ENCODE peak calls at places on chromosome 18, in seven cellular contexts. One of them, this sample, is unnamed.

GRCh38 chr18:58228176-58228575 is 184.2 kb downstream of the NEDD4L start:
- DNase-seq in RPMI7951: no peak
- DNase-seq in stimulated activated naive CD8-positive, alpha-beta T cell treated with anti-CD3 and anti-CD28 coated beads, Interleukin-15, Interleukin-2, amounts not matched to agents 100 U/mL and 50 U/mL, for 24 hours: no peak
- DNase-seq in uterus: no peak
- DNase-seq in activated T-helper 2 cell treated with anti-CD3 and anti-CD28 coated beads, Interferon-gamma antibody, Interleukin-2, Interleukin-4, amounts not matched to agents 10 μg/mL and 5 μg/mL and 100 μg/mL, durations not matched to agents 14 hours and 24 hours and 36 hours: no peak
- DNase-seq in dorsolateral prefrontal cortex: no peak
- DNase-seq in B cell: no peak
- DNase-seq in this sample: no peak

GRCh38 chr18:11125372-11126315 is 23.7 kb downstream of the PIEZO2 start:
- DNase-seq in RPMI7951: no peak
- DNase-seq in stimulated activated naive CD8-positive, alpha-beta T cell treated with anti-CD3 and anti-CD28 coated beads, Interleukin-15, Interleukin-2, amounts not matched to agents 100 U/mL and 50 U/mL, for 24 hours: no peak
- DNase-seq in uterus: no peak
- DNase-seq in activated T-helper 2 cell treated with anti-CD3 and anti-CD28 coated beads, Interferon-gamma antibody, Interleukin-2, Interleukin-4, amounts not matched to agents 10 μg/mL and 5 μg/mL and 100 μg/mL, durations not matched to agents 14 hours and 24 hours and 36 hours: no peak
- DNase-seq in dorsolateral prefrontal cortex: no peak
- DNase-seq in B cell: no peak
- DNase-seq in this sample: no peak

GRCh38 chr18:60295776-60296175 is 76.8 kb downstream of the MC4R start:
- DNase-seq in RPMI7951: no peak
- DNase-seq in stimulated activated naive CD8-positive, alpha-beta T cell treated with anti-CD3 and anti-CD28 coated beads, Interleukin-15, Interleukin-2, amounts not matched to agents 100 U/mL and 50 U/mL, for 24 hours: no peak
- DNase-seq in uterus: no peak
- DNase-seq in activated T-helper 2 cell treated with anti-CD3 and anti-CD28 coated beads, Interferon-gamma antibody, Interleukin-2, Interleukin-4, amounts not matched to agents 10 μg/mL and 5 μg/mL and 100 μg/mL, durations not matched to agents 14 hours and 24 hours and 36 hours: no peak
- DNase-seq in dorsolateral prefrontal cortex: no peak
- DNase-seq in B cell: no peak
- DNase-seq in this sample: no peak

GRCh38 chr18:24228661-24229053 is 89.8 kb downstream of the CABYR start:
- DNase-seq in RPMI7951: peak; percentile 51
- DNase-seq in stimulated activated naive CD8-positive, alpha-beta T cell treated with anti-CD3 and anti-CD28 coated beads, Interleukin-15, Interleukin-2, amounts not matched to agents 100 U/mL and 50 U/mL, for 24 hours: no peak
- DNase-seq in uterus: no peak
- DNase-seq in activated T-helper 2 cell treated with anti-CD3 and anti-CD28 coated beads, Interferon-gamma antibody, Interleukin-2, Interleukin-4, amounts not matched to agents 10 μg/mL and 5 μg/mL and 100 μg/mL, durations not matched to agents 14 hours and 24 hours and 36 hours: no peak
- DNase-seq in dorsolateral prefrontal cortex: no peak
- DNase-seq in B cell: no peak
- DNase-seq in this sample: no peak

GRCh38 chr18:58321986-58322385 is 278.0 kb downstream of the NEDD4L start:
- DNase-seq in RPMI7951: peak; percentile 89
- DNase-seq in stimulated activated naive CD8-positive, alpha-beta T cell treated with anti-CD3 and anti-CD28 coated beads, Interleukin-15, Interleukin-2, amounts not matched to agents 100 U/mL and 50 U/mL, for 24 hours: peak; percentile 42
- DNase-seq in uterus: peak; percentile 30
- DNase-seq in activated T-helper 2 cell treated with anti-CD3 and anti-CD28 coated beads, Interferon-gamma antibody, Interleukin-2, Interleukin-4, amounts not matched to agents 10 μg/mL and 5 μg/mL and 100 μg/mL, durations not matched to agents 14 hours and 24 hours and 36 hours: peak; percentile 55
- DNase-seq in dorsolateral prefrontal cortex: no peak
- DNase-seq in B cell: peak; percentile 13
- DNase-seq in this sample: no peak

GRCh38 chr18:44816028-44816427 is 135.3 kb downstream of the SETBP1 start:
- DNase-seq in RPMI7951: no peak
- DNase-seq in stimulated activated naive CD8-positive, alpha-beta T cell treated with anti-CD3 and anti-CD28 coated beads, Interleukin-15, Interleukin-2, amounts not matched to agents 100 U/mL and 50 U/mL, for 24 hours: no peak
- DNase-seq in uterus: no peak
- DNase-seq in activated T-helper 2 cell treated with anti-CD3 and anti-CD28 coated beads, Interferon-gamma antibody, Interleukin-2, Interleukin-4, amounts not matched to agents 10 μg/mL and 5 μg/mL and 100 μg/mL, durations not matched to agents 14 hours and 24 hours and 36 hours: no peak
- DNase-seq in dorsolateral prefrontal cortex: no peak
- DNase-seq in B cell: no peak
- DNase-seq in this sample: peak; percentile 46

GRCh38 chr18:54848121-54848520 is 19.8 kb downstream of the RAB27B start:
- DNase-seq in RPMI7951: no peak
- DNase-seq in stimulated activated naive CD8-positive, alpha-beta T cell treated with anti-CD3 and anti-CD28 coated beads, Interleukin-15, Interleukin-2, amounts not matched to agents 100 U/mL and 50 U/mL, for 24 hours: no peak
- DNase-seq in uterus: no peak
- DNase-seq in activated T-helper 2 cell treated with anti-CD3 and anti-CD28 coated beads, Interferon-gamma antibody, Interleukin-2, Interleukin-4, amounts not matched to agents 10 μg/mL and 5 μg/mL and 100 μg/mL, durations not matched to agents 14 hours and 24 hours and 36 hours: no peak
- DNase-seq in dorsolateral prefrontal cortex: no peak
- DNase-seq in B cell: no peak
- DNase-seq in this sample: no peak

GRCh38 chr18:21777814-21778213 is 37.2 kb downstream of the MIB1 start:
- DNase-seq in RPMI7951: no peak
- DNase-seq in stimulated activated naive CD8-positive, alpha-beta T cell treated with anti-CD3 and anti-CD28 coated beads, Interleukin-15, Interleukin-2, amounts not matched to agents 100 U/mL and 50 U/mL, for 24 hours: no peak
- DNase-seq in uterus: no peak
- DNase-seq in activated T-helper 2 cell treated with anti-CD3 and anti-CD28 coated beads, Interferon-gamma antibody, Interleukin-2, Interleukin-4, amounts not matched to agents 10 μg/mL and 5 μg/mL and 100 μg/mL, durations not matched to agents 14 hours and 24 hours and 36 hours: no peak
- DNase-seq in dorsolateral prefrontal cortex: no peak
- DNase-seq in B cell: no peak
- DNase-seq in this sample: no peak

GRCh38 chr18:62245699-62246098 is 58.6 kb downstream of the RELCH start:
- DNase-seq in RPMI7951: no peak
- DNase-seq in stimulated activated naive CD8-positive, alpha-beta T cell treated with anti-CD3 and anti-CD28 coated beads, Interleukin-15, Interleukin-2, amounts not matched to agents 100 U/mL and 50 U/mL, for 24 hours: no peak
- DNase-seq in uterus: no peak
- DNase-seq in activated T-helper 2 cell treated with anti-CD3 and anti-CD28 coated beads, Interferon-gamma antibody, Interleukin-2, Interleukin-4, amounts not matched to agents 10 μg/mL and 5 μg/mL and 100 μg/mL, durations not matched to agents 14 hours and 24 hours and 36 hours: no peak
- DNase-seq in dorsolateral prefrontal cortex: no peak
- DNase-seq in B cell: no peak
- DNase-seq in this sample: no peak

GRCh38 chr18:5370332-5370731 is 74.8 kb upstream of the ZBTB14 start:
- DNase-seq in RPMI7951: no peak
- DNase-seq in stimulated activated naive CD8-positive, alpha-beta T cell treated with anti-CD3 and anti-CD28 coated beads, Interleukin-15, Interleukin-2, amounts not matched to agents 100 U/mL and 50 U/mL, for 24 hours: no peak
- DNase-seq in uterus: no peak
- DNase-seq in activated T-helper 2 cell treated with anti-CD3 and anti-CD28 coated beads, Interferon-gamma antibody, Interleukin-2, Interleukin-4, amounts not matched to agents 10 μg/mL and 5 μg/mL and 100 μg/mL, durations not matched to agents 14 hours and 24 hours and 36 hours: no peak
- DNase-seq in dorsolateral prefrontal cortex: no peak
- DNase-seq in B cell: no peak
- DNase-seq in this sample: no peak

GRCh38 chr18:69889009-69889408 is 58.7 kb downstream of the CD226 start:
- DNase-seq in RPMI7951: no peak
- DNase-seq in stimulated activated naive CD8-positive, alpha-beta T cell treated with anti-CD3 and anti-CD28 coated beads, Interleukin-15, Interleukin-2, amounts not matched to agents 100 U/mL and 50 U/mL, for 24 hours: no peak
- DNase-seq in uterus: no peak
- DNase-seq in activated T-helper 2 cell treated with anti-CD3 and anti-CD28 coated beads, Interferon-gamma antibody, Interleukin-2, Interleukin-4, amounts not matched to agents 10 μg/mL and 5 μg/mL and 100 μg/mL, durations not matched to agents 14 hours and 24 hours and 36 hours: no peak
- DNase-seq in dorsolateral prefrontal cortex: no peak
- DNase-seq in B cell: no peak
- DNase-seq in this sample: no peak

GRCh38 chr18:79374408-79375171 is 21.1 kb upstream of the NFATC1 start:
- DNase-seq in RPMI7951: no peak
- DNase-seq in stimulated activated naive CD8-positive, alpha-beta T cell treated with anti-CD3 and anti-CD28 coated beads, Interleukin-15, Interleukin-2, amounts not matched to agents 100 U/mL and 50 U/mL, for 24 hours: no peak
- DNase-seq in uterus: no peak
- DNase-seq in activated T-helper 2 cell treated with anti-CD3 and anti-CD28 coated beads, Interferon-gamma antibody, Interleukin-2, Interleukin-4, amounts not matched to agents 10 μg/mL and 5 μg/mL and 100 μg/mL, durations not matched to agents 14 hours and 24 hours and 36 hours: no peak
- DNase-seq in dorsolateral prefrontal cortex: no peak
- DNase-seq in B cell: peak; percentile 74
- DNase-seq in this sample: no peak

GRCh38 chr18:616380-616995 is 19.7 kb downstream of the CLUL1 start:
- DNase-seq in RPMI7951: peak; percentile 46
- DNase-seq in stimulated activated naive CD8-positive, alpha-beta T cell treated with anti-CD3 and anti-CD28 coated beads, Interleukin-15, Interleukin-2, amounts not matched to agents 100 U/mL and 50 U/mL, for 24 hours: no peak
- DNase-seq in uterus: no peak
- DNase-seq in activated T-helper 2 cell treated with anti-CD3 and anti-CD28 coated beads, Interferon-gamma antibody, Interleukin-2, Interleukin-4, amounts not matched to agents 10 μg/mL and 5 μg/mL and 100 μg/mL, durations not matched to agents 14 hours and 24 hours and 36 hours: no peak
- DNase-seq in dorsolateral prefrontal cortex: no peak
- DNase-seq in B cell: no peak
- DNase-seq in this sample: no peak

GRCh38 chr18:58496231-58496630 is 132.7 kb downstream of the ALPK2 start:
- DNase-seq in RPMI7951: peak; percentile 45
- DNase-seq in stimulated activated naive CD8-positive, alpha-beta T cell treated with anti-CD3 and anti-CD28 coated beads, Interleukin-15, Interleukin-2, amounts not matched to agents 100 U/mL and 50 U/mL, for 24 hours: no peak
- DNase-seq in uterus: no peak
- DNase-seq in activated T-helper 2 cell treated with anti-CD3 and anti-CD28 coated beads, Interferon-gamma antibody, Interleukin-2, Interleukin-4, amounts not matched to agents 10 μg/mL and 5 μg/mL and 100 μg/mL, durations not matched to agents 14 hours and 24 hours and 36 hours: no peak
- DNase-seq in dorsolateral prefrontal cortex: no peak
- DNase-seq in B cell: no peak
- DNase-seq in this sample: no peak

GRCh38 chr18:79935499-79935898 is 16.0 kb downstream of the SLC66A2 start:
- DNase-seq in RPMI7951: no peak
- DNase-seq in stimulated activated naive CD8-positive, alpha-beta T cell treated with anti-CD3 and anti-CD28 coated beads, Interleukin-15, Interleukin-2, amounts not matched to agents 100 U/mL and 50 U/mL, for 24 hours: no peak
- DNase-seq in uterus: peak; percentile 3
- DNase-seq in activated T-helper 2 cell treated with anti-CD3 and anti-CD28 coated beads, Interferon-gamma antibody, Interleukin-2, Interleukin-4, amounts not matched to agents 10 μg/mL and 5 μg/mL and 100 μg/mL, durations not matched to agents 14 hours and 24 hours and 36 hours: no peak
- DNase-seq in dorsolateral prefrontal cortex: peak; percentile 24
- DNase-seq in B cell: no peak
- DNase-seq in this sample: no peak

GRCh38 chr18:49359732-49360444 is 100.6 kb downstream of the DYM start:
- DNase-seq in RPMI7951: peak; percentile 1
- DNase-seq in stimulated activated naive CD8-positive, alpha-beta T cell treated with anti-CD3 and anti-CD28 coated beads, Interleukin-15, Interleukin-2, amounts not matched to agents 100 U/mL and 50 U/mL, for 24 hours: no peak
- DNase-seq in uterus: no peak
- DNase-seq in activated T-helper 2 cell treated with anti-CD3 and anti-CD28 coated beads, Interferon-gamma antibody, Interleukin-2, Interleukin-4, amounts not matched to agents 10 μg/mL and 5 μg/mL and 100 μg/mL, durations not matched to agents 14 hours and 24 hours and 36 hours: no peak
- DNase-seq in dorsolateral prefrontal cortex: no peak
- DNase-seq in B cell: no peak
- DNase-seq in this sample: no peak

GRCh38 chr18:4854664-4855063 is 342.4 kb downstream of the AKAIN1 start:
- DNase-seq in RPMI7951: no peak
- DNase-seq in stimulated activated naive CD8-positive, alpha-beta T cell treated with anti-CD3 and anti-CD28 coated beads, Interleukin-15, Interleukin-2, amounts not matched to agents 100 U/mL and 50 U/mL, for 24 hours: no peak
- DNase-seq in uterus: no peak
- DNase-seq in activated T-helper 2 cell treated with anti-CD3 and anti-CD28 coated beads, Interferon-gamma antibody, Interleukin-2, Interleukin-4, amounts not matched to agents 10 μg/mL and 5 μg/mL and 100 μg/mL, durations not matched to agents 14 hours and 24 hours and 36 hours: no peak
- DNase-seq in dorsolateral prefrontal cortex: no peak
- DNase-seq in B cell: no peak
- DNase-seq in this sample: peak; percentile 39

GRCh38 chr18:58669731-58670379 is 1.4 kb upstream of the MALT1 start:
- DNase-seq in RPMI7951: peak; percentile 71
- DNase-seq in stimulated activated naive CD8-positive, alpha-beta T cell treated with anti-CD3 and anti-CD28 coated beads, Interleukin-15, Interleukin-2, amounts not matched to agents 100 U/mL and 50 U/mL, for 24 hours: no peak
- DNase-seq in uterus: no peak
- DNase-seq in activated T-helper 2 cell treated with anti-CD3 and anti-CD28 coated beads, Interferon-gamma antibody, Interleukin-2, Interleukin-4, amounts not matched to agents 10 μg/mL and 5 μg/mL and 100 μg/mL, durations not matched to agents 14 hours and 24 hours and 36 hours: no peak
- DNase-seq in dorsolateral prefrontal cortex: no peak
- DNase-seq in B cell: no peak
- DNase-seq in this sample: peak; percentile 23

GRCh38 chr18:48776641-48777025 is 174.1 kb downstream of the SMAD7 start:
- DNase-seq in RPMI7951: no peak
- DNase-seq in stimulated activated naive CD8-positive, alpha-beta T cell treated with anti-CD3 and anti-CD28 coated beads, Interleukin-15, Interleukin-2, amounts not matched to agents 100 U/mL and 50 U/mL, for 24 hours: no peak
- DNase-seq in uterus: no peak
- DNase-seq in activated T-helper 2 cell treated with anti-CD3 and anti-CD28 coated beads, Interferon-gamma antibody, Interleukin-2, Interleukin-4, amounts not matched to agents 10 μg/mL and 5 μg/mL and 100 μg/mL, durations not matched to agents 14 hours and 24 hours and 36 hours: no peak
- DNase-seq in dorsolateral prefrontal cortex: no peak
- DNase-seq in B cell: no peak
- DNase-seq in this sample: no peak

GRCh38 chr18:48962857-48963554 is 12.2 kb upstream of the SMAD7 start:
- DNase-seq in RPMI7951: no peak
- DNase-seq in stimulated activated naive CD8-positive, alpha-beta T cell treated with anti-CD3 and anti-CD28 coated beads, Interleukin-15, Interleukin-2, amounts not matched to agents 100 U/mL and 50 U/mL, for 24 hours: no peak
- DNase-seq in uterus: no peak
- DNase-seq in activated T-helper 2 cell treated with anti-CD3 and anti-CD28 coated beads, Interferon-gamma antibody, Interleukin-2, Interleukin-4, amounts not matched to agents 10 μg/mL and 5 μg/mL and 100 μg/mL, durations not matched to agents 14 hours and 24 hours and 36 hours: no peak
- DNase-seq in dorsolateral prefrontal cortex: no peak
- DNase-seq in B cell: no peak
- DNase-seq in this sample: no peak

This sample was measured in H1.